ENCODE peak calls at places on chromosomes 4 and X, in four cellular contexts. M, O, U and V are unnamed samples.

GRCh38 chr4:56658410-56659003 is 22.6 kb downstream of the HOPX start:
- DNase-seq in U (peak; percentile 85), M (no peak), O (no peak), V (no peak)

GRCh38 chrX:9873360-9873759 is 87.1 kb downstream of the SHROOM2 start:
- DNase-seq in U (no peak), M (no peak), O (no peak), V (no peak)

GRCh38 chrX:23286731-23287130 is 47.9 kb upstream of the PTCHD1 start:
- DNase-seq in M (no peak), U (no peak), O (no peak), V (no peak)

GRCh38 chr4:122012735-122013134 is 60.9 kb upstream of the TRPC3 start:
- DNase-seq in O (no peak), M (no peak), U (peak; percentile 71), V (no peak)

GRCh38 chr4:103137446-103137827 is 37.8 kb upstream of the BDH2 start:
- DNase-seq in O (no peak), U (peak; percentile 61), M (no peak), V (peak; percentile 57)

GRCh38 chr4:86380176-86380724 is 20.4 kb upstream of the MAPK10 start:
- DNase-seq in M (no peak), O (no peak), U (no peak), V (no peak)

GRCh38 chrX:69109706-69110635 is 55.3 kb downstream of the PJA1 start:
- DNase-seq in U (peak; percentile 59), M (peak; percentile 28), O (peak; percentile 50), V (no peak)

GRCh38 chrX:120536056-120536455 is 24.7 kb downstream of the CUL4B start:
- DNase-seq in U (no peak), O (no peak), M (no peak), V (no peak)

GRCh38 chr4:162497564-162498167 is 333.9 kb upstream of the FSTL5 start:
- DNase-seq in M (peak; percentile 15), U (peak; percentile 29), O (peak; percentile 43), V (peak; percentile 24)

GRCh38 chr4:112189754-112190153 is 41.8 kb upstream of the AP1AR start:
- DNase-seq in U (no peak), O (no peak), M (no peak), V (peak; percentile 44)

GRCh38 chr4:129085472-129085871 is 7.9 kb downstream of the SCLT1 start:
- DNase-seq in M (no peak), O (no peak), U (no peak), V (no peak)

GRCh38 chr4:88457307-88458090 is 580 bp downstream of the HERC5 start:
- DNase-seq in M (peak; percentile 6), O (peak; percentile 66), U (peak; percentile 38), V (no peak)

GRCh38 chr4:88452941-88453340 is 4.0 kb upstream of the HERC5 start:
- DNase-seq in M (no peak), U (no peak), O (no peak), V (no peak)

GRCh38 chr4:88456757-88457306 is at the start of gene HERC5:
- DNase-seq in U (peak; percentile 87), O (peak; percentile 93), M (peak; percentile 85), V (peak; percentile 97)

DNA sequence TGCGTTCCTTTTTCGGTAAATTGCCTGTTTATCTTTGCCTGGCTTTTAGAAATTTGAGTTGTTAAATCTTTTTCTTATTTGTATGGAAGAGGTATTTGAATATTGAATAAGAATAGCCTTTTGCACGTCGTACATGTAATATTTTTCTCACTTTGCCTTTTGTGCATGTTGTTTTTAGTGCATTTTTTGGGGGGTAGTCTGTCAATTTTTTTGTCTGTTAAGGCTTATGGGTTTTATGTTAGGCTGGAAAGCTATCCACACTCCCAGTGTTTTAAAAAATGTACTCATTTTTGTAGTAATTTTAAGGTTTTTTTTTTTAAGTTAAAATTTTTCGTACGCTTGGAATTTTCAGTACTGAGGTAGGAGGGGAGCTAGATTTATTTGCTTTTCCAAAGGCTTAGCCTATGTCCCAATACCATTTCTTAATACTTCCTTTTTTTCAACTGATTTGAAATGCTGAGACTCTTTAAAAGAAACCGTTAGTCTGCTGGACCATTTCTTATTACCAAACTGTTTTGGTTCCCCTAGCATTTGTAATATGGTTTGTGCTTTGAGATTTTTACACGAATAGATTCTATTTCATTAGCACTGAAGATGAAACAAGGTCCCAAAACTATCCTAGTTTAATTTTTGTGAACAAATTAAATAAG is 1.3 kb downstream of the HERC5 start:
- DNase-seq in M (no peak), O (no peak), U (no peak), V (no peak)
- TF ChIP-seq EZH2 in M (no peak), O (peak; percentile 35), U (no peak), V (no peak)

GRCh38 chrX:131677655-131678628 is 134.1 kb downstream of the OR13H1 start:
- DNase-seq in M (peak; percentile 18), U (peak; percentile 15), O (peak; percentile 70), V (peak; percentile 1)

GRCh38 chrX:131671714-131672113 is 127.8 kb downstream of the OR13H1 start:
- DNase-seq in U (no peak), O (no peak), M (no peak), V (no peak)

GRCh38 chrX:131675596-131676194 is 131.8 kb downstream of the OR13H1 start:
- DNase-seq in O (peak; percentile 39), U (peak; percentile 3), M (peak; percentile 7), V (no peak)
- TF ChIP-seq CTCF in O (peak; percentile 63), U (peak; percentile 72), M (peak; percentile 36), V (no peak)

DNA sequence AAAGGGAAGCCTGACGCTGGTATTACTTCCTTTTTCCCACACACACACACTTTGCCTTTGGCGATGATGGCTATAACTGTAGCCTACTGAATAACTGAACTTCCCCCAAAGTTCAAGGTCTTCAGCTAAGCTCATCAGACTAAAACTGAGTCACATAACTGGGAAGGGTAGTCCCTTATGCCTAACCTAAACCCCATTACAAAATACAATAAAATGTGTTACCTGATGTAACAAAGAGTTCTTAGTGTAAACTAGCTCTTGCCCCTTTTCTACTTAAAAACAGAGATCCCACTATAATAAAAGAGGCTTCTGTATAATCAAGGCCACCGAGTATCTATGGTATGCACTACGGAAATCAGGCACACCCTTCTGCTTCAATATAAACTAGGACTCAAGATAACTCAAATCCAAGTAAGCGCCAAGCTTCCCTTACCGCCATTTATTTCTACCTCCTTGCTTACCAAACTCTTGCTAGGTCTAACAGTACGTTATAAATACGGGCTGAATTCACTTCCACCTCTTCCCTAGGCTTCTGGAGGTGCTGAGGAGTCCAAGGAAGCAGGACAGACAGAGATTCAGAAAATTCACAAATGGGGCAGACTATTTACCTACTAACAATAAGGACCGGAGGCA is 2.4 kb downstream of the OTUD4 start:
- DNase-seq in O (no peak), M (no peak), U (peak; percentile 47), V (peak; percentile 89)
- H3K79me2 ChIP-seq in O (peaks cover 68% of the 10 kb centered on the region), M (peaks cover 65% of the 10 kb centered on the region), U (peaks cover 62% of the 10 kb centered on the region), V (peaks cover 66% of the 10 kb centered on the region)

DNA sequence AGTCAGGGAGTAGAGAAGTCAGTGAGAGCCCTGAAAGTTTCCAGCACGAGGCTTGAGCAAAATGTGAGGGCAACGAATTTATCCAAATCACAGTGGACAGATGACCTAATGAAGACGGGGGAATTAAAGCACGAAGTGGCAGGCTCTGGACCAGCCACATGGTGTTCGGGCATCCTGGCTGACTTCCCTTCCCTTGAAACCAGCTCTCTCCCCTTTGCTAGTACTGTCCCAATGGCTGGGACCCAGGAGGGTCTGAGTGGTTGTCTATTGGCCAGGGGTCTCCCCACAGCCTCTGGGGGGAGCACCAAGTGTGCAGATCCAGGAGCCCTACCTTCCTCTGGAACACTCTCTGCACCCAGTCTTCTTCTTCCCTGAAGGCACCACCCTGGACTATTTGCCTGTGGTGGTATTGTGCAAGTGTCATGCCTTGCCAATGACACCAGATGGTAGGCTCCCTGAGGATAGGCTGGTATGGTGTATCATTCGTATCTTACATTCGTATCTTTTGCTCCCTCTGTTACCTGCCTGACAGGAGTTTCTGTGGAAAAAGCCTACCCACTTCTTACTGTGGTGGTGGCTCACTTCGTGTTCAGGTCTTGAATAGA is 2.1 kb downstream of the APLN start:
- DNase-seq in U (no peak), O (no peak), M (no peak), V (no peak)
- TF ChIP-seq EZH2 in U (no peak), O (no peak), M (no peak), V (no peak)

GRCh38 chr4:94571301-94571700 is 119.6 kb downstream of the PDLIM5 start:
- DNase-seq in M (no peak), O (peak; percentile 25), U (no peak), V (no peak)
- TF ChIP-seq CTCF in M (no peak), O (peak; percentile 5), U (no peak), V (no peak)

GRCh38 chr4:48250343-48250742 is 19.3 kb downstream of the TEC start:
- DNase-seq in U (no peak), M (no peak), O (no peak), V (no peak)
- H3K79me2 ChIP-seq in U (no peaks in the 10 kb centered on the region), M (peaks cover 13% of the 10 kb centered on the region), O (no peaks in the 10 kb centered on the region), V (no peaks in the 10 kb centered on the region)

DNA sequence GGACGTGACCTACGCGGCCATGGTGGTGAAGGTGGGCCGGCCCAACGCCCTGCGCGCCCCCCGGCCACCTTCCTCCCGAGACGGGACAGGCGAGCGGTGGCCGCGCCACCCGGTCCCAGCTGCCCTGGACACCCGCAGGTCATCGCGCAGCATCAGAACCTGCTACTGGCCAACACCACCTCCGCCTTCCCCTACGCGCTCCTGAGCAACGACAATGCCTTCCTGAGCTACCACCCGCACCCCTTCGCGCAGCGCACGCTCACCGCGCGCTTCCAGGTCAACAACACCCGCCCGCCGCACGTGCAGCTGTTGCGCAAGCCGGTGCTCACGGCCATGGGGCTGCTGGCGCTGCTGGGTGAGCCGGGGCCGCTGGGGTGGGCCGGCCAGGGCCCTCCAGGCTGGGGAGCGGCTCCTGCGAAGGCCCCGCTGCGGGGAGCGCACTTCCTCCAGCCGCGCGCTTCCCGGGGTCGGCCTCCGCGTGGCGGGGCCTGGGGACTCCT is 9.0 kb upstream of the SLC26A1 start:
- DNase-seq in U (no peak), O (peak; percentile 59), M (no peak), V (no peak)
- TF ChIP-seq EZH2 in U (peak; percentile 92), O (peak; percentile 100), M (no peak), V (peak; percentile 87)